ENCODE peak calls at places on chromosomes 13 and 19, in four cellular contexts. Y is stomach, M is HT-29, O is fibroblast of pulmonary artery. U is an unnamed sample.

GRCh38 chr19:49119411-49120324 is at the start of gene PPFIA3:
- DNase-seq in Y (peak), M (peak), O (peak), U (peak)

GRCh38 chr13:87169337-87169736 is 501.8 kb upstream of the SLITRK5 start:
- DNase-seq in Y (no peak), M (no peak), O (no peak), U (no peak)

GRCh38 chr13:111908391-111908790 is 158.6 kb upstream of the SOX1 start:
- DNase-seq in Y (no peak), M (no peak), O (no peak), U (no peak)

GRCh38 chr13:107069107-107069776 is 501.3 kb upstream of the ARGLU1 start:
- DNase-seq in Y (no peak), M (peak), O (no peak), U (no peak)

GRCh38 chr19:45935267-45935666 is 20.7 kb upstream of the NANOS2 start:
- DNase-seq in Y (no peak), M (no peak), O (no peak), U (no peak)

GRCh38 chr19:49812997-49813861 is at the start of gene FUZ:
- DNase-seq in Y (peak), M (peak), O (peak), U (peak)

GRCh38 chr13:92074658-92075057 is 676.2 kb downstream of the GPC5 start:
- DNase-seq in Y (no peak), M (peak), O (peak), U (peak)

GRCh38 chr13:29006359-29006850 is 186.3 kb downstream of the MTUS2 start:
- DNase-seq in Y (no peak), M (no peak), O (no peak), U (no peak)

GRCh38 chr13:52348983-52349780 is 56.8 kb downstream of the THSD1 start:
- DNase-seq in Y (no peak), M (peak), O (peak), U (peak)

GRCh38 chr19:41325947-41326706 is 16.2 kb downstream of the CCDC97 start:
- DNase-seq in Y (no peak), M (no peak), O (peak), U (no peak)

GRCh38 chr13:112744306-112745021 is 54.6 kb downstream of the ATP11A start:
- DNase-seq in Y (no peak), M (no peak), O (peak), U (no peak)

GRCh38 chr19:53671621-53672111 is 39.9 kb downstream of the DPRX start:
- DNase-seq in Y (no peak), M (no peak), O (no peak), U (no peak)

GRCh38 chr19:44111910-44112463 is 1.2 kb upstream of the ZNF225 start:
- DNase-seq in Y (no peak), M (no peak), O (peak), U (peak)

GRCh38 chr13:73870970-73871935 is 263.0 kb downstream of the KLF12 start:
- DNase-seq in Y (no peak), M (no peak), O (peak), U (no peak)

GRCh38 chr19:46821512-46822359 is 28.9 kb downstream of the AP2S1 start:
- DNase-seq in Y (no peak), M (no peak), O (no peak), U (no peak)

GRCh38 chr13:60765700-60766411 is 368.8 kb downstream of the TDRD3 start:
- DNase-seq in Y (no peak), M (peak), O (peak), U (no peak)

GRCh38 chr19:19966862-19967261 is 66.1 kb downstream of the ZNF93 start:
- DNase-seq in Y (no peak), M (no peak), O (no peak), U (no peak)

GRCh38 chr19:40567040-40567749 is 9.5 kb upstream of the SHKBP1 start:
- DNase-seq in Y (no peak), M (no peak), O (no peak), U (peak)

GRCh38 chr13:95335667-95336066 is 34.4 kb upstream of the ABCC4 start:
- DNase-seq in Y (no peak), M (no peak), O (no peak), U (no peak)

GRCh38 chr19:47389150-47389556 is 30.2 kb downstream of the MEIS3 start:
- DNase-seq in Y (no peak), M (no peak), O (peak), U (no peak)

GRCh38 chr19:40691421-40692211 is 1.2 kb upstream of the NUMBL start:
- DNase-seq in Y (no peak), M (no peak), O (no peak), U (no peak)

GRCh38 chr19:57708641-57709354 is at the start of gene ZNF154:
- DNase-seq in Y (no peak), M (no peak), O (peak), U (no peak)

GRCh38 chr13:102742506-102742905 is 31.1 kb downstream of the TEX30 start:
- DNase-seq in Y (no peak), M (no peak), O (no peak), U (no peak)

GRCh38 chr19:11390359-11390758 is 6.2 kb upstream of the EPOR start:
- DNase-seq in Y (no peak), M (no peak), O (no peak), U (no peak)

GRCh38 chr19:30224689-30225606 is 147.2 kb upstream of the ZNF536 start:
- DNase-seq in Y (no peak), M (no peak), O (no peak), U (no peak)

GRCh38 chr13:79874396-79875360 is 393.7 kb downstream of the NDFIP2 start:
- DNase-seq in Y (no peak), M (no peak), O (no peak), U (no peak)

GRCh38 chr19:47022541-47023447 is 3.2 kb downstream of the NPAS1 start:
- DNase-seq in Y (no peak), M (no peak), O (no peak), U (no peak)

GRCh38 chr19:39265321-39265916 is 2.8 kb upstream of the IFNL2 start:
- DNase-seq in Y (no peak), M (no peak), O (no peak), U (peak)

GRCh38 chr19:38049105-38049649 is 142.2 kb downstream of the SIPA1L3 start:
- DNase-seq in Y (peak), M (no peak), O (peak), U (no peak)

GRCh38 chr19:51259348-51260245 is 8.7 kb downstream of the SIGLECL1 start:
- DNase-seq in Y (no peak), M (peak), O (peak), U (peak)

GRCh38 chr13:48804836-48805601 is 151.3 kb downstream of the CYSLTR2 start:
- DNase-seq in Y (no peak), M (no peak), O (no peak), U (no peak)

GRCh38 chr19:34075661-34076091 is 96.6 kb upstream of the LSM14A start:
- DNase-seq in Y (no peak), M (no peak), O (no peak), U (no peak)

GRCh38 chr19:41776700-41777099 is 19.7 kb upstream of the CEACAM3 start:
- DNase-seq in Y (no peak), M (peak), O (no peak), U (no peak)

GRCh38 chr13:90455861-90456260 is 891.6 kb upstream of the MIR17HG start:
- DNase-seq in Y (no peak), M (no peak), O (peak), U (no peak)

GRCh38 chr13:113179374-113180230 is 21.2 kb downstream of the PROZ start:
- DNase-seq in Y (no peak), M (no peak), O (no peak), U (peak)

GRCh38 chr13:93505104-93505952 is 278.7 kb downstream of the GPC6 start:
- DNase-seq in Y (no peak), M (no peak), O (peak), U (no peak)

GRCh38 chr13:30370146-30370545 is 52.1 kb upstream of the UBE2L5 start:
- DNase-seq in Y (no peak), M (no peak), O (no peak), U (no peak)

GRCh38 chr19:4806384-4806783 is 14.8 kb downstream of the FEM1A start:
- DNase-seq in Y (no peak), M (no peak), O (no peak), U (no peak)

U was measured in K562.